ENCODE peak calls at places on chromosomes 12 and 14, in six cellular contexts. I, S, E, Y, V and O are unnamed samples.

GRCh38 chr14:78075610-78076277 is 94.4 kb upstream of the NRXN3 start:
- DNase-seq in E (no peak), Y (no peak), V (no peak), I (no peak), S (no peak), O (no peak)

GRCh38 chr12:89062996-89063395 is 289.3 kb downstream of the DUSP6 start:
- DNase-seq in S (no peak), V (no peak), I (no peak), E (no peak), Y (no peak), O (no peak)

GRCh38 chr12:48441122-48441521 is 31.2 kb upstream of the ANP32D start:
- DNase-seq in Y (no peak), S (no peak), V (no peak), E (no peak), I (no peak), O (no peak)

GRCh38 chr12:110001596-110001995 is 2.4 kb downstream of the ANKRD13A start:
- DNase-seq in V (no peak), S (no peak), E (no peak), Y (no peak), I (no peak), O (peak)

GRCh38 chr14:53943751-53944083 is 12.9 kb downstream of the BMP4 start:
- DNase-seq in I (no peak), Y (no peak), S (no peak), E (no peak), V (no peak), O (no peak)

GRCh38 chr12:26691234-26691970 is 141.6 kb downstream of the ITPR2 start:
- DNase-seq in V (peak), Y (peak), I (no peak), S (no peak), E (no peak), O (peak)

GRCh38 chr14:32662234-32662633 is 276.4 kb upstream of the NPAS3 start:
- DNase-seq in I (no peak), E (no peak), Y (no peak), V (peak), S (no peak), O (no peak)

GRCh38 chr12:29547151-29547561 is 49.7 kb upstream of the OVCH1 start:
- DNase-seq in E (no peak), I (no peak), V (peak), S (no peak), Y (peak), O (no peak)

GRCh38 chr12:67006612-67007011 is 262.5 kb upstream of the CAND1 start:
- DNase-seq in S (no peak), V (no peak), I (no peak), Y (no peak), E (no peak), O (no peak)

GRCh38 chr12:68158427-68158826 is 1.1 kb downstream of the IFNG start:
- DNase-seq in V (peak), E (no peak), Y (no peak), S (no peak), I (peak), O (peak)

GRCh38 chr12:75305412-75306332 is 24.5 kb downstream of the CAPS2 start:
- DNase-seq in Y (no peak), I (no peak), S (no peak), V (no peak), E (no peak), O (no peak)

GRCh38 chr12:65593206-65593833 is 231.0 kb upstream of the HMGA2 start:
- DNase-seq in V (no peak), I (no peak), E (no peak), Y (no peak), S (no peak), O (peak)

GRCh38 chr14:29553427-29553826 is 374.2 kb downstream of the PRKD1 start:
- DNase-seq in V (no peak), E (no peak), I (no peak), Y (no peak), S (no peak), O (no peak)

GRCh38 chr12:107670999-107671643 is 14.5 kb upstream of the PWP1 start:
- DNase-seq in E (peak), V (peak), S (peak), Y (no peak), I (peak), O (no peak)

GRCh38 chr12:51082561-51083139 is 746 bp downstream of the CSRNP2 start:
- DNase-seq in Y (no peak), V (peak), E (no peak), S (peak), I (no peak), O (no peak)

GRCh38 chr12:124299628-124300388 is 4.9 kb downstream of the RFLNA start:
- DNase-seq in E (no peak), Y (no peak), V (no peak), S (no peak), I (no peak), O (no peak)

GRCh38 chr14:95620659-95621059 is 65.6 kb upstream of the TCL1B start:
- DNase-seq in E (peak), V (no peak), I (no peak), S (no peak), Y (no peak), O (no peak)

GRCh38 chr12:4763549-4763948 is 43.3 kb downstream of the GALNT8 start:
- DNase-seq in V (peak), I (no peak), S (no peak), Y (no peak), E (no peak), O (no peak)

GRCh38 chr12:40058721-40059190 is 47.1 kb downstream of the SLC2A13 start:
- DNase-seq in S (no peak), Y (no peak), I (no peak), V (no peak), E (no peak), O (no peak)

GRCh38 chr14:68957688-68958248 is 21.3 kb downstream of the ACTN1 start:
- DNase-seq in Y (no peak), E (no peak), S (no peak), V (peak), I (no peak), O (no peak)

GRCh38 chr14:61759878-61760277 is 2.3 kb upstream of the SNAPC1 start:
- DNase-seq in S (no peak), E (no peak), V (peak), Y (no peak), I (no peak), O (no peak)

GRCh38 chr14:84927096-84927910 is 602.6 kb upstream of the FLRT2 start:
- DNase-seq in E (no peak), S (no peak), Y (no peak), V (peak), I (no peak), O (no peak)

GRCh38 chr14:68784298-68784910 is 8.5 kb downstream of the ZFP36L1 start:
- DNase-seq in E (no peak), S (peak), Y (no peak), V (no peak), I (peak), O (no peak)

GRCh38 chr12:122031342-122032216 is 9.9 kb downstream of the BCL7A start:
- DNase-seq in I (no peak), S (peak), Y (no peak), V (peak), E (peak), O (no peak)

GRCh38 chr12:98453070-98453469 is 62.3 kb upstream of the TMPO start:
- DNase-seq in I (no peak), E (no peak), S (peak), Y (no peak), V (no peak), O (no peak)

GRCh38 chr14:91647817-91648216 is 84.1 kb downstream of the CATSPERB start:
- DNase-seq in S (no peak), E (no peak), V (no peak), I (no peak), Y (no peak), O (no peak)

GRCh38 chr14:53613404-53614253 is 343.0 kb downstream of the BMP4 start:
- DNase-seq in S (no peak), E (no peak), I (peak), V (peak), Y (peak), O (no peak)